ENCODE peak calls at places on chromosome 15, in nine cellular contexts. L is GM23338, O is choroid plexus epithelial cell, Y is progenitor cell of endocrine pancreas, T is T-helper 9 cell, V is GM13976, F is HS-27A, J is kidney epithelial cell, N is astrocyte of the spinal cord. H is an unnamed sample.
A peak's percentile ranks its signal among the peaks of the same experiment; 100 is the strongest.

GRCh38 chr15:78715439-78715838 is 74.4 kb upstream of the CHRNB4 start:
- DNase-seq in T (no peak), N (no peak), V (no peak), L (no peak), O (no peak), F (no peak), J (no peak), Y (no peak), H (no peak)

GRCh38 chr15:39270221-39270835 is 310.6 kb upstream of the THBS1 start:
- DNase-seq in F (no peak), V (no peak), Y (no peak), T (no peak), L (no peak), J (no peak), N (no peak), O (no peak), H (no peak)

GRCh38 chr15:92149469-92149868 is 244.2 kb upstream of the ST8SIA2 start:
- DNase-seq in N (no peak), L (no peak), Y (no peak), J (no peak), V (no peak), F (no peak), T (no peak), O (no peak), H (no peak)

GRCh38 chr15:52289629-52290081 is 5.9 kb downstream of the MYO5C start:
- DNase-seq in T (no peak), L (peak; percentile 42), O (no peak), Y (no peak), N (peak; percentile 37), V (no peak), F (no peak), J (no peak), H (no peak)

GRCh38 chr15:33150993-33151392 is 43.5 kb downstream of the FMN1 start:
- DNase-seq in N (no peak), J (no peak), F (no peak), O (no peak), L (no peak), Y (no peak), V (no peak), T (no peak), H (no peak)

GRCh38 chr15:79673416-79674123 is 223.2 kb downstream of the MTHFS start:
- DNase-seq in J (no peak), F (peak; percentile 60), N (peak; percentile 65), O (peak; percentile 80), Y (no peak), T (no peak), V (peak; percentile 59), L (peak; percentile 56), H (no peak)

GRCh38 chr15:88166330-88166993 is 90.1 kb downstream of the NTRK3 start:
- DNase-seq in T (no peak), F (no peak), O (peak; percentile 2), N (no peak), Y (peak; percentile 69), V (peak; percentile 36), L (peak; percentile 64), J (no peak), H (no peak)

GRCh38 chr15:75725021-75725718 is 12.5 kb upstream of the CSPG4 start:
- DNase-seq in J (no peak), L (no peak), T (no peak), F (no peak), O (no peak), Y (no peak), N (no peak), V (peak; percentile 31), H (no peak)

GRCh38 chr15:101358895-101359294 is 63.8 kb upstream of the SNRPA1 start:
- DNase-seq in O (peak; percentile 6), Y (no peak), L (peak; percentile 37), N (no peak), J (no peak), T (no peak), F (peak; percentile 26), V (no peak), H (no peak)

H was measured in uterus.